ENCODE peak calls at places on chromosome 4, in six cellular contexts. M is heart left ventricle, U is psoas muscle, J is uterus, I is endodermal cell, P is transverse colon. T is an unnamed sample. For H3K4me1, the result is how much of the 10 kb centered on the place peaks cover.

GRCh38 chr4:186161138-186161537 is 30.2 kb upstream of the CYP4V2 start:
- DNase-seq in M (no peak), U (no peak), P (peak), J (no peak), I (no peak), T (no peak)

GRCh38 chr4:175531405-175532091 is 280.5 kb downstream of the GPM6A start:
- DNase-seq in I (no peak), J (no peak), U (no peak), P (no peak), M (no peak), T (no peak)

GRCh38 chr4:100591156-100591876 is 73.5 kb upstream of the EMCN start:
- DNase-seq in J (peak), I (no peak), M (peak), U (peak), P (no peak), T (no peak)

GRCh38 chr4:105990933-105991332 is 95.7 kb downstream of the NPNT start:
- DNase-seq in I (no peak), U (peak), P (peak), M (peak), J (peak), T (peak)

GRCh38 chr4:187103351-187103750 is 379.7 kb upstream of the FAT1 start:
- DNase-seq in J (no peak), P (no peak), M (no peak), I (no peak), U (no peak), T (no peak)

GRCh38 chr4:10198365-10198764 is 81.8 kb upstream of the WDR1 start:
- DNase-seq in P (no peak), J (no peak), I (peak), U (no peak), M (no peak), T (no peak)

GRCh38 chr4:176778063-176778462 is 14.7 kb downstream of the VEGFC start:
- DNase-seq in J (no peak), M (no peak), P (no peak), U (no peak), I (no peak), T (no peak)

GRCh38 chr4:186939226-186939625 is 215.6 kb upstream of the FAT1 start:
- DNase-seq in U (no peak), J (no peak), I (no peak), M (no peak), P (no peak), T (no peak)

GRCh38 chr4:163048447-163048846 is 118.2 kb downstream of the NAF1 start:
- DNase-seq in M (no peak), J (no peak), I (peak), U (no peak), P (peak), T (no peak)

GRCh38 chr4:13103382-13104015 is 380.6 kb downstream of the RAB28 start:
- DNase-seq in J (no peak), I (peak), U (no peak), M (no peak), P (no peak), T (no peak)

GRCh38 chr4:27684501-27685077 is 823.9 kb downstream of the STIM2 start:
- DNase-seq in M (peak), J (peak), P (peak), U (no peak), I (peak), T (peak)

GRCh38 chr4:55547461-55547770 is 707 bp upstream of the CLOCK start:
- DNase-seq in U (no peak), I (no peak), J (no peak), M (no peak), P (no peak), T (peak)

GRCh38 chr4:158450741-158451140 is 70.9 kb upstream of the RXFP1 start:
- DNase-seq in I (no peak), P (no peak), M (no peak), J (no peak), U (no peak), T (no peak)

GRCh38 chr4:125836597-125837195 is 521.9 kb downstream of the FAT4 start:
- DNase-seq in I (no peak), M (no peak), J (no peak), U (no peak), P (no peak), T (no peak)

GRCh38 chr4:133149932-133150642 is 993 bp downstream of the PCDH10 start:
- DNase-seq in M (no peak), P (no peak), I (no peak), J (no peak), U (no peak), T (peak)

GRCh38 chr4:151725087-151725486 is 35.7 kb downstream of the GATB start:
- DNase-seq in P (no peak), M (no peak), J (no peak), U (no peak), I (peak), T (no peak)

GRCh38 chr4:16067515-16067914 is 16.3 kb downstream of the PROM1 start:
- DNase-seq in M (no peak), I (peak), U (no peak), J (no peak), P (peak), T (no peak)

GRCh38 chr4:168164915-168165548 is 72.7 kb downstream of the ANXA10 start:
- DNase-seq in I (no peak), P (no peak), M (no peak), J (no peak), U (no peak), T (no peak)

GRCh38 chr4:168162604-168163003 is 70.3 kb downstream of the ANXA10 start:
- DNase-seq in J (no peak), P (no peak), M (no peak), U (no peak), I (no peak), T (peak)

GRCh38 chr4:168163106-168163505 is 70.8 kb downstream of the ANXA10 start:
- DNase-seq in M (no peak), J (no peak), I (no peak), P (no peak), U (no peak), T (no peak)

DNA sequence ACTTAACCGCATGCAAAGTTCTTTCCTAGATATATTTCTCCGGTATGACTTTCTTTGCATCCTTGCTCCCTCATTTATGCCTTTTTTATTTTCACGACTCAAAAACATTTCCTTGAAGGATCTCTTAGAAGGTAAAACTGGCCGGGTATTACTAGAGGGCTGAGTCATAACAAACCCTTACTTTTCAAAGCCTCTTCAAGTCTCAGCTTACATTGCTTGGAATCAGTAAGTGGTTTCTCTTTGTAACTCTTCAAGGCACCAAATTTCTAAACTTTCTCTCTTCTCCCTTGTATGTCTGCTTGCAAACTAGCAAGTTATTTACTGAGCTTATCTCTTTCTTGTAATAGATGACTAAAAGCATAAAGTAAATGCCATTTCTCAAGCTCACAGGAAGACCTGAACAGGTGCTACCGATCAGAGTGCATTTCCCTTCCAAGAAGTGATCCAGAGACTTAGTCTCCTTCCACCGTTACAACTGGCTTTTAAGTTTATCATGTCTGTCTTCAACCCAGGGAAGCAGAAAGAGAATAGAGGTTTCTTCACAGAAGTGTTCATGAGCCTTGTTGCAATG is 75.5 kb downstream of the ANXA10 start:
- DNase-seq in M (no peak), U (no peak), P (no peak), J (no peak), I (no peak), T (no peak)
- H3K27ac ChIP-seq in M (no peak), U (no peak), P (no peak), J (no peak), I (no peak), T (no peak)

GRCh38 chr4:107900508-107900907 is 30.8 kb upstream of the CYP2U1 start:
- DNase-seq in I (no peak), P (no peak), U (no peak), J (no peak), M (no peak), T (no peak)
- H3K4me1 ChIP-seq in I (under half), P (under half), U (under half), J (under half), M (under half), T (under half)

DNA sequence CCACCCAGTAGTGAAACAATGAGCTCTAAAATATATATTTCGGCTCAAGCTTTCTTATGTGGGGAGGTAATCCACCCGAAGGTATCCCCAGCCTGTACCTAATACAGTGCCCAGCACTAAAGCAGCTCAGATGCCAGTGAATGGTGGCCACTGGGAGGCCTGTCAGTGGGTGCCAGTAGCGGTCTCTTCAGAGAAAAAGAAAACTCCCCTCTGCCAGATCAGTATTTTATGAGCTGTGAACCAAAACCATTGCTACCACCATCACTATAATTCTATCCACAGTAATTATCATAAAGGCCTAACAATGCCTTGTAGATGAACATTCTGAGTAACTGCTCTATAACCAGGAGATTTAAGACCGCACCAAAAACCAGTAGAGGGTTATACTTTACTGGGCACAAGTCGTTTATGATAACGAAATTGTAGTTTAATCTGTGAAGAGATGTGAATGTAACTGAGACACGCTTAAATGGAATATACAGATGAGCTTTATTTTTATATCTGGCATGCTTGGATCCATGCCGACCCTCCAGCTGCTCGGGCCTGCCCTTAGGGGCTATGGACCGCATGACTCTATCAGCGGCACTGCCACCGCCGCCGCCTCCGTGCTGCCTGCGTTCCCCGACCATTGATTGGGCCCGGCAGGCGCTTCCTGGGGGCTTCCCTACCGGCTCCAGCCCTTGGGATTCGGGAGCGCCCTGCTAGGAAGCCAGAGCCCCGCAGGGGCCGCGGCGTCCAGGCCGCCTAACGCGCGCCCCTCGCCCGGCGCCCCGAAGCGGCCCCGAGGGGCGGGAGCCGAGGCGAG is 586 bp upstream of the NFKB1 start:
- DNase-seq in M (peak), J (peak), U (peak), P (peak), I (peak), T (no peak)
- TF ChIP-seq CTCF in M (no peak), J (peak), U (no peak), P (no peak), I (no peak), T (peak)

DNA sequence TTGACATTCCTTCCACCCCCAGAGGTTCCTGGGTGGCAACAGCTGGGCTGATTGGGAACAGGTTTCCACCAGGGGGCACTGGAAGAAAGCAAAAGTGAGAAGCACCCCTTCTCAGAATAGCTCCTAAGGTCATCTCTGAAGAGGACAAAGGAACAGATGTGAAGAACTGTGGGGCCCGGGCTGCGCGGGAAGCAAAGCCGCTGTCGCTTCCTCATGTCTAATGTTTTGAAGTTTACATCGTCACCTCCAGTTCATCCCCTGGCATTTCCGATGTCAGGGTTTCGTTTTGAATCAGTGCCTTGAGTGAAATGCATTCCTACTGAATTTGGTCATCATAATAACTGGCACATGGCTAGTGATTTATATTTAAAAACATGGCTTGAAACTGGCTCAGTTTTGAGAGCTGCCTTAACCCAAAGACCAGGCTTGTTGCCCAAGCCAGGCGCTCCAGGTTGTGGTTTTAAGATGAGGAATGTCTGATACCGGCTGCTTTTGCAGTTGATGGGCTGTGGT is 6.1 kb downstream of the TXK start:
- DNase-seq in J (peak), I (peak), U (no peak), P (peak), M (peak), T (peak)
- H3K27ac ChIP-seq in J (peak), I (peak), U (no peak), P (peak), M (no peak), T (no peak)

GRCh38 chr4:48774760-48775398 is 5.2 kb downstream of the FRYL start:
- DNase-seq in P (no peak), J (no peak), I (no peak), M (no peak), U (no peak), T (no peak)
- H3K4me1 ChIP-seq in P (under half), J (under half), I (under half), M (under half), U (half or more), T (half or more)

GRCh38 chr4:96312049-96312685 is 472.3 kb downstream of the PDHA2 start:
- DNase-seq in J (no peak), M (no peak), I (no peak), P (no peak), U (no peak), T (peak)

GRCh38 chr4:96317924-96318323 is 478.0 kb downstream of the PDHA2 start:
- DNase-seq in U (no peak), I (no peak), J (no peak), P (no peak), M (no peak), T (no peak)

DNA sequence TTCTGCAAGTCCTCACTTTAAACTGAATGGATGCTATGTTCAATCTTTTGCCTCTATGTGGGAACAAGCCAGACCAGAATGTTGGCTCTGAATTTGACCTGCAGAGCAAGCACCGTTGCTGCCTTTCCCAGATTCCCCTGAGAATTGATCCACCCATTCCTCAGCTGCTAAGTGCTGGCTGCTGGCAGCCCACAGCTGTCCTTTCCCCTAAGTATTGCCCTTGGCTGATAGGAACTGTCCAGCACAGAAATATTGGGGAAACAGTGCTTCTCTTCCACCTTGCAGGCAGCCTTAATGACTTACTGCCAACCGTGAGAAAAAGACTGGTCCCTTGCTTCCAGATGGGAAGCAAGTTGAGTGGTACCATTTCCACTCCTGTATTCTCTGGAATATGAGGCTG is 475.9 kb downstream of the PDHA2 start:
- DNase-seq in U (no peak), P (no peak), M (no peak), I (no peak), J (no peak), T (no peak)
- TF ChIP-seq CTCF in U (no peak), P (no peak), M (no peak), I (no peak), J (no peak), T (no peak)

T was measured in foreskin keratinocyte.